ENCODE peak calls at places on chromosome 4, in ten cellular contexts. W is CD4-positive, alpha-beta memory T cell; L is right lobe of liver; R is cardiac muscle cell; D is ovary; T is upper lobe of left lung; Y is colonic mucosa; P is endothelial cell of umbilical vein; N is endodermal cell; M is PC-3. U is an unnamed sample.

GRCh38 chr4:24102621-24103020 is 212.8 kb upstream of the PPARGC1A start:
- DNase-seq in W (no peak), L (no peak), R (no peak), D (no peak), T (no peak), Y (no peak), P (no peak), N (no peak), M (no peak), U (no peak)

GRCh38 chr4:5930456-5930855 is 37.6 kb upstream of the CRMP1 start:
- DNase-seq in W (no peak), L (no peak), R (no peak), D (no peak), T (no peak), Y (no peak), P (no peak), N (peak), M (no peak), U (no peak)

GRCh38 chr4:82522472-82522871 is 39.3 kb downstream of the TMEM150C start:
- DNase-seq in W (no peak), L (no peak), R (no peak), D (no peak), T (no peak), Y (no peak), P (no peak), N (no peak), M (no peak), U (no peak)

GRCh38 chr4:121654738-121655137 is 42.0 kb downstream of the ANXA5 start:
- DNase-seq in W (no peak), L (no peak), R (no peak), D (no peak), T (no peak), Y (no peak), P (no peak), N (no peak), M (no peak), U (no peak)

GRCh38 chr4:3402409-3403103 is 39.2 kb upstream of the HGFAC start:
- DNase-seq in W (no peak), L (peak), R (no peak), D (no peak), T (no peak), Y (no peak), P (no peak), N (no peak), M (no peak), U (peak)

GRCh38 chr4:139656614-139657486 is 8.8 kb upstream of the MGST2 start:
- DNase-seq in W (peak), L (peak), R (peak), D (peak), T (peak), Y (peak), P (peak), N (peak), M (peak), U (peak)

GRCh38 chr4:125022855-125023501 is 291.8 kb upstream of the FAT4 start:
- DNase-seq in W (no peak), L (no peak), R (no peak), D (no peak), T (peak), Y (no peak), P (no peak), N (no peak), M (no peak), U (no peak)

GRCh38 chr4:17786567-17786966 is 5.1 kb upstream of the FAM184B start:
- DNase-seq in W (no peak), L (no peak), R (no peak), D (no peak), T (no peak), Y (no peak), P (no peak), N (no peak), M (peak), U (no peak)

GRCh38 chr4:951594-952468 is 19.6 kb downstream of the TMEM175 start:
- DNase-seq in W (no peak), L (no peak), R (no peak), D (no peak), T (peak), Y (peak), P (no peak), N (no peak), M (no peak), U (peak)

GRCh38 chr4:26330186-26330787 is 9.5 kb downstream of the RBPJ start:
- DNase-seq in W (peak), L (no peak), R (peak), D (no peak), T (no peak), Y (peak), P (peak), N (no peak), M (peak), U (no peak)

GRCh38 chr4:25560605-25561004 is 95.0 kb upstream of the SLC34A2 start:
- DNase-seq in W (no peak), L (no peak), R (no peak), D (no peak), T (peak), Y (no peak), P (no peak), N (no peak), M (no peak), U (no peak)

GRCh38 chr4:24013666-24014422 is 124.0 kb upstream of the PPARGC1A start:
- DNase-seq in W (no peak), L (no peak), R (no peak), D (no peak), T (no peak), Y (no peak), P (no peak), N (no peak), M (no peak), U (no peak)

GRCh38 chr4:13626492-13627184 is 887 bp downstream of the BOD1L1 start:
- DNase-seq in W (no peak), L (no peak), R (no peak), D (no peak), T (no peak), Y (no peak), P (no peak), N (no peak), M (no peak), U (no peak)

GRCh38 chr4:70556856-70557255 is 35.2 kb upstream of the AMBN start:
- DNase-seq in W (no peak), L (no peak), R (no peak), D (no peak), T (no peak), Y (no peak), P (no peak), N (no peak), M (no peak), U (no peak)

DNA sequence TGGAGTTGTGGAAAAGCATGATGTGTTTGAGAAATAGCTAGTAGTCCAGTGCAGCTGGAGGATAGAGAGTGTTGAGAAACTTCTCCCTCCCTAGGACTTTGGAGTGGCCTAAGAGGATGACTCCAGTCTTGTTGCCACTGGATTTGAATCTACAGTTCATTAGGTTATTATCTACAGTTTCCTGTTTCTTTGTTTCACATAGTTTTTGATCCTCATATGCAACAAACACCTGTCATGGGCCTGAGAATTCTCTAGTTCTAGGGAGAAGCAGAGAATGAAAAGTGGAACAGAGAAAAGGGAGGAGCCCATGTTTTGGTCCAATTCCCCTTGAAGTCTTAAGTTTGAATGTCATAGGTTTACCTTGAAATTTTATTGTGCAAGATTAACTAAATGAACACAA is 73.6 kb upstream of the TBC1D9 start:
- DNase-seq in W (no peak), L (no peak), R (no peak), D (no peak), T (no peak), Y (no peak), P (no peak), N (no peak), M (no peak), U (no peak)
- H3K27ac ChIP-seq in W (no peak), L (no peak), R (no peak), D (no peak), T (no peak), Y (no peak), P (no peak), N (no peak), M (no peak), U (no peak)

GRCh38 chr4:8343967-8344331 is 74.4 kb downstream of the HTRA3 start:
- DNase-seq in W (no peak), L (no peak), R (no peak), D (no peak), T (no peak), Y (no peak), P (no peak), N (no peak), M (no peak), U (no peak)
- H3K4me3 ChIP-seq in W (no peak), L (no peak), R (no peak), D (no peak), T (no peak), Y (no peak), P (no peak), N (no peak), M (no peak), U (no peak)

DNA sequence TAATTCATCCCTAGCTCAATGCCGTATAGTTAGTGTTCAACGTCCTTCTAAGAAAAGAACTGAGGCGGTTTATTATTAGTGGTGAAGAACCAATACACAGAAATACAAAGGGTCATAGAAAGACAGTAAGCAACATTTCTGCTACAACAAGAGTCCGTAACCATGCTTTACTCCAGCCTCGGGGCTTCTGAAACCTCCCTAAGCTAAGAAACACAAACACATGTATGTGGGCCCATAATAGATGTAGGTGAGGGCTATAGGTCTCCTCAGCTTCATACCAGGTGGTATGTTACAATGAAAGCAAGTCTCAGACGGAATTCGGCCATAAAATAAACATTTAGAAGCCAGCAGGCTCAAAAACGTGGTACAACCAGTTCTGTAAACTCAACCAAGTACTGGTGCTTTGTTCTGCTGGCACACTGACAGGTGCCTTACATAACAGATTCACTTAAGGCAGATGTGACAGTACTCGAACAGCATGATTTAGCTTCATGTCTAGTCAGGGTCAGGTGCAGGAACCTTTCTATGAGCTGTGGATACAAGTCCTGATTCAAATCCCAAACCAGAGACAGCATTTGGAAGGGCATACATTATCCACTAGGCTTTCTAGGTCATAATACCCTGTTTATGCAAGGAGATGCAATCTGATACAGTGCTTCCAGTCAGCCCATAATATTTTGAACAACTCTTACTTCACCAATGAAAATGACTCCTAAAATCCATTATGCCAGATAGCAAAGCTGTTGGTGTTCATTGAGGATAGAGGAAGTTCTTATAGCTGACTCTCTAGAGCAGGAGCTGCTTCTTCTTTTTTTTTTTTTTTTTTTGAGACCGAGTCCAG is 113.7 kb upstream of the ENPP6 start:
- DNase-seq in W (no peak), L (no peak), R (no peak), D (peak), T (peak), Y (peak), P (no peak), N (peak), M (peak), U (no peak)
- H3K27ac ChIP-seq in W (no peak), L (peak), R (no peak), D (peak), T (peak), Y (peak), P (no peak), N (no peak), M (no peak), U (no peak)

DNA sequence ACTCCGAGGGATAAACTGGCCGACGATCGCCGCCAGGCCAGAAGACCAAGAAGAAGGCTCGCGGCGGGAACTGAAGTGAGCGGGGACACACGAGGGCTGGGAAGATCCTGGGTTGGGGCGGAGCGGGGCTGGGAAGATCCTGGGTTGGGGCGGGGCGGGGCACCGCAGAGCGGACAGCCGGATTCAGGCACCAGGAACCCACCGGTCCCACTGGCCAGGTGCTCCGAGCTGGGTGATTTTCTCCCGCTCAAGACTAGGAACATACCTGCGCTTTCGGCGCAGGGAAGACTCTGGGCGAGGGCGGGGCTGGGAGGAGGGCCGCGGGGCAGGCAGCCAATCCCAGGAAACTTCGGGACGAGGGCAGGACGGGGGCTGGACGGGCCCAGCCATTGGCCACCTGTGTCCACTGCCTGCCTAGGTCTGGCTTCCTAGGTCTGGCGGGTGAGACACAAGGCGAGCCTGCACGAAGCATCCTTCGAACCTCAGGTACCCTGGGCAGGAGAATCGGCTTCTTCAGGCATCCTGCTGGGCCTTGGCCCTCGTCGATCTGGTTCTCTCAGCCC is at the start of gene ERVMER34-1:
- DNase-seq in W (no peak), L (peak), R (peak), D (peak), T (peak), Y (peak), P (peak), N (peak), M (peak), U (peak)
- H3K4me3 ChIP-seq in W (no peak), L (peak), R (peak), D (peak), T (peak), Y (peak), P (peak), N (peak), M (peak), U (peak)

DNA sequence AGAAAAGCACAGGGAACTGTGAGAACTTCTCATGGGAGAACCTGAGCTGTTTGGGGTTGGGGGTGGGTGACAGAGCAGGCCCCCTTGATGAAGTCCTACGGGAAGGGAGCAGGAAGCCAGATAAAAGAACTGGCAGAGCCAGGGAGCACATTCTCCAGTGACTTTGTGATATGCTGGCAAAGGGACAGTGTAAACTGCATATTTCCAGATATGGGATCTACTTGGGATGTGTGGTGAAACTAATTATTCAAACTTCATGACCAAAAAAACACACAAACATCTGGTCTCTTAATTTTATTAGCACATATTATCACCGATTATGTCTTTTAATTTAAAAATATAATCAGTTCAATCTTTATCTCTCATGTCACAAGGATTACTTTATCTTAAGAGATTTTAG is 266.0 kb downstream of the PAPSS1 start:
- DNase-seq in W (no peak), L (no peak), R (no peak), D (no peak), T (no peak), Y (no peak), P (peak), N (no peak), M (no peak), U (no peak)
- H3K27ac ChIP-seq in W (no peak), L (no peak), R (no peak), D (no peak), T (no peak), Y (no peak), P (no peak), N (no peak), M (no peak), U (no peak)